ENCODE peak calls at places on chromosomes 6 and 20, in five cellular contexts. G is tibial artery, M is SK-N-SH, S is HFF-Myc, A is Peyer's patch. R is an unnamed sample.

GRCh38 chr20:16407251-16408067 is 165.8 kb downstream of the KIF16B start:
- DNase-seq in G (no peak), M (no peak), S (no peak), A (no peak), R (no peak)

GRCh38 chr6:12280458-12280857 is 9.7 kb upstream of the EDN1 start:
- DNase-seq in G (no peak), M (no peak), S (no peak), A (no peak), R (peak)

GRCh38 chr6:78340755-78341154 is 526.6 kb upstream of the IRAK1BP1 start:
- DNase-seq in G (no peak), M (no peak), S (no peak), A (no peak), R (no peak)

GRCh38 chr6:167485186-167485978 is 160.5 kb downstream of the TTLL2 start:
- DNase-seq in G (no peak), M (peak), S (no peak), A (no peak), R (no peak)

GRCh38 chr6:52663120-52663934 is 7.6 kb upstream of the TMEM14A start:
- DNase-seq in G (no peak), M (peak), S (peak), A (peak), R (peak)

GRCh38 chr6:3291987-3292386 is 33.2 kb downstream of the PSMG4 start:
- DNase-seq in G (peak), M (no peak), S (no peak), A (no peak), R (no peak)

GRCh38 chr20:4998160-4998651 is 3.1 kb downstream of the SLC23A2 start:
- DNase-seq in G (no peak), M (no peak), S (no peak), A (no peak), R (no peak)

GRCh38 chr6:94902974-94903628 is 674.2 kb upstream of the MANEA start:
- DNase-seq in G (no peak), M (no peak), S (no peak), A (no peak), R (no peak)

GRCh38 chr6:28537509-28538140 is 11.9 kb downstream of the GPX5 start:
- DNase-seq in G (no peak), M (no peak), S (peak), A (no peak), R (peak)

GRCh38 chr6:142960098-142960497 is 15.1 kb upstream of the HIVEP2 start:
- DNase-seq in G (no peak), M (no peak), S (no peak), A (no peak), R (peak)

GRCh38 chr6:160781298-160781697 is 79.3 kb downstream of the PLG start:
- DNase-seq in G (no peak), M (no peak), S (no peak), A (no peak), R (no peak)

GRCh38 chr6:98984102-98984501 is 36.4 kb upstream of the FBXL4 start:
- DNase-seq in G (no peak), M (no peak), S (no peak), A (no peak), R (no peak)

GRCh38 chr20:15022921-15023320 is 685.5 kb upstream of the FLRT3 start:
- DNase-seq in G (no peak), M (no peak), S (no peak), A (no peak), R (no peak)

GRCh38 chr6:139392834-139393233 is 18.4 kb upstream of the CITED2 start:
- DNase-seq in G (no peak), M (no peak), S (no peak), A (no peak), R (peak)

GRCh38 chr6:27019651-27020552 is 227.6 kb upstream of the PRSS16 start:
- DNase-seq in G (peak), M (peak), S (peak), A (peak), R (peak)

GRCh38 chr6:161011509-161012480 is 20.2 kb downstream of the MAP3K4 start:
- DNase-seq in G (no peak), M (no peak), S (no peak), A (no peak), R (no peak)

GRCh38 chr20:61436268-61436667 is 184.2 kb downstream of the CDH4 start:
- DNase-seq in G (no peak), M (no peak), S (no peak), A (no peak), R (peak)

DNA sequence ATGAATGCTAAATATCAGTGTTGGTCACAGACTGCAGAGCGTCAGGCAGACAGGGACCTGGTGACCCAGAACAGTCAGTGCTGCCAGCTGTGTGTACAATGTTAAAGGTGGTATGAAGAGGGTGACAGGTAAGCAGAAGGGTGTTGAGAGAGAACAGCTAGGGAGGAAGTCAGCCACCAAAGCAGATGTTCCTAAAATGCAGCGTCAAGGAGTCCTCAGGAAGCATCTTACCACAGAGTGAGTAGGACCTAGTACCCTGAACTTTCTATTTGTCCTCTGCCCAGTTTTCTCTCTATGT is 14.2 kb downstream of the STMND1 start:
- DNase-seq in G (no peak), M (no peak), S (no peak), A (no peak), R (no peak)
- TF ChIP-seq CTCF in G (no peak), M (no peak), S (no peak), A (no peak), R (no peak)

GRCh38 chr6:6583836-6584235 is 4.7 kb upstream of the LY86 start:
- DNase-seq in G (no peak), M (no peak), S (no peak), A (no peak), R (no peak)

GRCh38 chr6:6582111-6582510 is 6.4 kb upstream of the LY86 start:
- DNase-seq in G (no peak), M (no peak), S (no peak), A (no peak), R (no peak)

GRCh38 chr6:6586167-6586566 is 2.4 kb upstream of the LY86 start:
- DNase-seq in G (no peak), M (no peak), S (no peak), A (no peak), R (no peak)

GRCh38 chr6:6585003-6585311 is 3.6 kb upstream of the LY86 start:
- DNase-seq in G (no peak), M (no peak), S (no peak), A (no peak), R (no peak)

DNA sequence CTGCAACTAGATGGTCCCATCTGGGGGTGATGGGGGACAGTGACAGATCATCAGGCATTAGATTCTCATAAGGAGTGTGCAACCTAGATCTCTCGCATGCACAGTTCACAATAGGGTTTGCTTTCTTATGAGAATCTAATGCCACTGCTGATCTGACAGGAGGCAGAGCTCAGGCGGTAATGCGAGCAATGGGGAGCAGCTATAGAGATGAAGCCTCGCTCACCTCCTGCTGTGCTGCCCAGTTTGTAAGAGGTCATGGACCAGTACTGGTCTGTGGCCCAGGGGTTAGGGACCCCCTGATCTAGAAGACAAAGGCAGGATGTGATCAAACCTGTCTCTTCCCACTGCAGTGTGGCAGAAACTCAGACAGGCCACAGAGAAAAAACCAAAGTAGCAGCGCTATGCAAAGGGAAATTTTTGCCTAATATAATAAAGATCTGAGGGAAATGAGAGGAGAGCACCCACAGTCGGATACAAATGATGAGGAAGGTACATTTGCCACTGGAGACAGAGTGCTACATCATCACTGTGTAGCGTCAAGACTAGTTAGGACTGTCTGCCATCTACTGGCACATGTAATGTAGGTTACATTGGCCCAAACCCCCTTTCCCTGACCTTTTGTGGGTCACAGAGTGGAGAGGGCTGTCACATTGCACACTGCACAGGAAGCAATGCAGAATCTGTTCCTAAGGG is 4.1 kb upstream of the LY86 start:
- DNase-seq in G (no peak), M (no peak), S (no peak), A (no peak), R (no peak)
- H3K4me3 ChIP-seq in G (no peak), M (no peak), S (no peak), A (no peak), R (no peak)

GRCh38 chr20:43017241-43018030 is 172.3 kb downstream of the PTPRT start:
- DNase-seq in G (no peak), M (no peak), S (no peak), A (no peak), R (no peak)
- TF ChIP-seq CTCF in G (no peak), M (no peak), S (no peak), A (no peak), R (no peak)

GRCh38 chr6:33124525-33124901 is 48.7 kb downstream of the HLA-DPB1 start:
- DNase-seq in G (no peak), M (no peak), S (no peak), A (no peak), R (no peak)
- H3K4me3 ChIP-seq in G (no peak), M (no peak), S (no peak), A (no peak), R (no peak)

DNA sequence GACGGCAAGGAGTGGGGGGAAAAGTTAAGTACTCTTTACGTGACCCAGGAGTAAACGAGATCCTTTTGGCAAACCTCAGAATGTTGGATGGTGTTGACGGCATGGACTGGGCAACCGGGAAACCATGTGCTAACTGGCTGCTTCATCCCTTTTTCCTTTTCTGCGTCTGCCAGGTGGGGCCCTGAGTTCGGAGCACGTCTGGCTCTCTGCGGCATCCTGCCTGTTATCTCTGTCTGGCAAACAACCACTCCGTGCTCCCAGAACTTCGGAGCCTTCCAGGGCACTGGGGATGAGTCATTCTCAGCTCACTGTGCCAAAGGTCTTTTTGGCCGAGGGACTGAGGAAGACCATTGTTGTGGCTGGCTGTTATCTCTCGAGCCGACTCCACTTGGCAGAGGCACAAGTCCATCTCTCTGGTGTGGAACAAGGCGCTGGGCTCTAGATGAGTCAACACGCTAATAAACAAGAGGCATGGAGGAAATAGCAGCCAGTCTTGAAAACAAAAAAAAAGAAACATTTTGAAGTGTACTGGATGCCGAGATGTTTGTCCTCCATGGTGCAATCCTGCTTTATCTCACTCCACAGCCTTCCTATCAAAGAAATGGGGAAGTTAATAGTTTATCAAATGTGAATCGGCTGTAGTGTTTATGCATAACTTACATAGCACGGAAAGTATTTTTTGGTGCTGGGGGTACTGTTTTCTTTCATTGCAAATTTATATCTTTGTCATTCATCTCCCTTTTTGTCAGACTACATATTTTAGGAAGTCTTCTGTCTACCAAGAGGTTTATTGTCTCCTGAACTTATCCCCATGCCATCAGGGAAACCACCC is 64.6 kb upstream of the TXNDC5 start:
- DNase-seq in G (peak), M (peak), S (peak), A (peak), R (peak)
- TF ChIP-seq CTCF in G (no peak), M (no peak), S (no peak), A (no peak), R (no peak)

GRCh38 chr20:10216146-10216741 is 2.4 kb upstream of the SNAP25 start:
- DNase-seq in G (no peak), M (no peak), S (no peak), A (no peak), R (no peak)

GRCh38 chr20:10218536-10219451 is at the start of gene SNAP25:
- DNase-seq in G (peak), M (peak), S (no peak), A (peak), R (peak)

GRCh38 chr20:10219993-10220750 is 1.5 kb downstream of the SNAP25 start:
- DNase-seq in G (no peak), M (no peak), S (no peak), A (no peak), R (no peak)

GRCh38 chr20:10219452-10219791 is 792 bp downstream of the SNAP25 start:
- DNase-seq in G (peak), M (peak), S (no peak), A (peak), R (peak)

GRCh38 chr20:10217517-10218410 is 866 bp upstream of the SNAP25 start:
- DNase-seq in G (peak), M (peak), S (no peak), A (no peak), R (peak)
- H3K4me3 ChIP-seq in G (peak), M (peak), S (no peak), A (no peak), R (peak)

DNA sequence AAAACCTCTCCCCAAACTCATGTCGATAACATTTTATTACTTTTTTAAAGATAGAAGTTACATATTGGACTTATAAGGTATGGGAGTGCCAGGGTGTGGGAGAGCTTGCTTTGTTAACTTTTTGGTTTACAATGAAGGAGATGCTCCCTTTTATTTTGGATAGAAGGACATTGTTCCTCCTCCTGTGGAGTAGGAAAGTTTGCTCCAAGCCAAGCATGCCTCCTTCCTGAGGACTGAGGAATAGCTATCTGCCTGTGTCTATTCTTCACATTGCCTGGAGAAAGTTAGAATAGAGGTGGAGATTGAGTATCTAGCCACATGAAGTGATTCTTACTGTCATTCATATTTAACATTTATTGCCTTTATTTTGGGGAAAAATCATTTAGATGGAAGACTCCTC is 71.9 kb downstream of the EYA4 start:
- DNase-seq in G (no peak), M (no peak), S (no peak), A (no peak), R (no peak)
- TF ChIP-seq CTCF in G (no peak), M (no peak), S (peak), A (no peak), R (no peak)

GRCh38 chr6:14118444-14118843 is 872 bp downstream of the CD83 start:
- DNase-seq in G (no peak), M (no peak), S (no peak), A (peak), R (no peak)
- H3K4me3 ChIP-seq in G (peak), M (no peak), S (peak), A (peak), R (peak)

R was measured in foreskin fibroblast.